ENCODE peak calls at places on chromosomes 3 and 15, in seven cellular contexts. One of them, this sample, is unnamed.

GRCh38 chr3:121493431-121493830 is 52.4 kb downstream of the POLQ start:
- DNase-seq in heart right ventricle: no peak
- DNase-seq in psoas muscle: no peak
- DNase-seq in K562: no peak
- DNase-seq in heart left ventricle: no peak
- DNase-seq in HAP-1: no peak
- DNase-seq in H9: no peak
- DNase-seq in this sample: no peak

GRCh38 chr3:138593488-138594149 is 441 bp downstream of the CEP70 start:
- DNase-seq in heart right ventricle: no peak
- DNase-seq in heart left ventricle: no peak
- DNase-seq in psoas muscle: no peak
- DNase-seq in HAP-1: peak; percentile 40
- DNase-seq in K562: no peak
- DNase-seq in H9: peak; percentile 34
- DNase-seq in this sample: no peak

GRCh38 chr15:63422891-63423290 is 41.2 kb upstream of the CA12 start:
- DNase-seq in H9: no peak
- DNase-seq in HAP-1: no peak
- DNase-seq in heart right ventricle: no peak
- DNase-seq in K562: no peak
- DNase-seq in heart left ventricle: no peak
- DNase-seq in psoas muscle: no peak
- DNase-seq in this sample: no peak

GRCh38 chr15:67085818-67086649 is 20.6 kb downstream of the SMAD3 start:
- DNase-seq in HAP-1: no peak
- DNase-seq in H9: no peak
- DNase-seq in psoas muscle: no peak
- DNase-seq in heart right ventricle: no peak
- DNase-seq in K562: no peak
- DNase-seq in heart left ventricle: no peak
- DNase-seq in this sample: no peak

GRCh38 chr3:26132942-26133341 is 343.1 kb downstream of the OXSM start:
- DNase-seq in K562: no peak
- DNase-seq in psoas muscle: no peak
- DNase-seq in H9: no peak
- DNase-seq in heart right ventricle: no peak
- DNase-seq in heart left ventricle: no peak
- DNase-seq in HAP-1: no peak
- DNase-seq in this sample: no peak

GRCh38 chr3:34364345-34364744 is 565.9 kb downstream of the PDCD6IP start:
- DNase-seq in K562: no peak
- DNase-seq in heart right ventricle: no peak
- DNase-seq in psoas muscle: no peak
- DNase-seq in heart left ventricle: no peak
- DNase-seq in H9: no peak
- DNase-seq in HAP-1: no peak
- DNase-seq in this sample: no peak

GRCh38 chr15:68407886-68408500 is 24.0 kb downstream of the ITGA11 start:
- DNase-seq in heart right ventricle: no peak
- DNase-seq in psoas muscle: no peak
- DNase-seq in K562: no peak
- DNase-seq in HAP-1: peak; percentile 8
- DNase-seq in H9: peak; percentile 27
- DNase-seq in heart left ventricle: no peak
- DNase-seq in this sample: no peak

GRCh38 chr15:67843571-67844387 is 3.9 kb upstream of the RNU6-1 start:
- DNase-seq in psoas muscle: no peak
- DNase-seq in H9: no peak
- DNase-seq in heart left ventricle: no peak
- DNase-seq in heart right ventricle: no peak
- DNase-seq in HAP-1: peak; percentile 83
- DNase-seq in K562: no peak
- DNase-seq in this sample: no peak

GRCh38 chr3:14976317-14976716 is 28.9 kb downstream of the NR2C2 start:
- DNase-seq in heart left ventricle: no peak
- DNase-seq in K562: no peak
- DNase-seq in psoas muscle: no peak
- DNase-seq in heart right ventricle: no peak
- DNase-seq in HAP-1: no peak
- DNase-seq in H9: no peak
- DNase-seq in this sample: no peak

GRCh38 chr3:10193692-10194327 is 29.1 kb downstream of the IRAK2 start:
- DNase-seq in heart right ventricle: no peak
- DNase-seq in psoas muscle: no peak
- DNase-seq in HAP-1: no peak
- DNase-seq in K562: peak; percentile 44
- DNase-seq in heart left ventricle: no peak
- DNase-seq in H9: no peak
- DNase-seq in this sample: no peak

GRCh38 chr3:10195692-10196091 is 31.0 kb downstream of the IRAK2 start:
- DNase-seq in H9: no peak
- DNase-seq in K562: peak; percentile 43
- DNase-seq in heart right ventricle: no peak
- DNase-seq in heart left ventricle: peak; percentile 57
- DNase-seq in psoas muscle: peak; percentile 68
- DNase-seq in HAP-1: no peak
- DNase-seq in this sample: no peak

GRCh38 chr3:10196389-10197052 is 31.8 kb downstream of the IRAK2 start:
- DNase-seq in psoas muscle: peak; percentile 70
- DNase-seq in H9: no peak
- DNase-seq in heart right ventricle: peak; percentile 37
- DNase-seq in HAP-1: no peak
- DNase-seq in heart left ventricle: peak; percentile 66
- DNase-seq in K562: peak; percentile 28
- DNase-seq in this sample: no peak

GRCh38 chr3:10192953-10193691 is 28.4 kb downstream of the IRAK2 start:
- DNase-seq in psoas muscle: no peak
- DNase-seq in K562: no peak
- DNase-seq in heart right ventricle: no peak
- DNase-seq in HAP-1: no peak
- DNase-seq in heart left ventricle: no peak
- DNase-seq in H9: peak; percentile 51
- DNase-seq in this sample: no peak

DNA sequence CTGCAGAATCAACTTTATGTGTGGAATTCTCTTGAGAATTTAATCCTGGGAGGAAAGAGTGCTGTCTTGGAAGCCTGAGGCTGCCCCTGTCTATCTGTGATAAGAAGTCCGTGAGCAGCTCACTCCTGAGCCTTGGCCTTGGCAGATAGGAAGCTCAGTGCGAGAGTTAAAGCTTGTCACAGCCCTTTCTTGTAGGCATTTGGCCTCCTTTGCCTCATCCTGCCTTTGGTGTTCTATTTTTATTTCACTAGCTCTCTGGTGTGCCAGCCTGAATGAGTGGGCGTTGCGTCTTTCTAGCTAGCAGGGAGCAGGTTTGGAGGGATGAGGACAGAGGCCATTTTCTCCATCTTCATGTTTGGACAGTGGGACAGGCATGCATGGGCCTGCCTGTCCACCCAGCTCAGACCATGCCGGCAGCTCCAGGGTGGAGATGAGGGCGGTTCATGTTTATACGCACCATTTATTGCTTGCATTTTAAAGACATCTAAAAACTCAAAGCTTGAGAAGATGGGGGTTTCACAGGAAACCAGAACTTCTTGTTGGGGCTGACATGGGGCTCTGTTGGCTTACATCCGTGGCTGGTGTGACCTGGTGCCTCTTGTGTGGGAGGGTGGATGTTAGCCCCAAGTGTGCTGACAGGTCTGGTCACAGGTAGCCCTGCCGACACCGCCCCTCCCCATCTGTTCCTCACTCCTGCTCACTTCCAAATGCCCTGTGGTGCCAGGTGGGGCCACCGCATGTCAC is 29.8 kb downstream of the IRAK2 start:
- DNase-seq in heart right ventricle: peak; percentile 28
- DNase-seq in psoas muscle: peak; percentile 68
- DNase-seq in K562: peak; percentile 70
- DNase-seq in HAP-1: no peak
- DNase-seq in H9: no peak
- DNase-seq in heart left ventricle: peak; percentile 61
- DNase-seq in this sample: peak; percentile 75
- H3K4me1 ChIP-seq in heart right ventricle: peaks cover 20% of the 10 kb centered on the region
- H3K4me1 ChIP-seq in psoas muscle: peaks cover 74% of the 10 kb centered on the region
- H3K4me1 ChIP-seq in K562: peaks cover 71% of the 10 kb centered on the region
- H3K4me1 ChIP-seq in HAP-1: no peaks in the 10 kb centered on the region
- H3K4me1 ChIP-seq in H9: peaks cover 7% of the 10 kb centered on the region
- H3K4me1 ChIP-seq in heart left ventricle: peaks cover 46% of the 10 kb centered on the region
- H3K4me1 ChIP-seq in this sample: peaks cover 34% of the 10 kb centered on the region

GRCh38 chr3:41966206-41966605 is 4.3 kb upstream of the ULK4 start:
- DNase-seq in HAP-1: no peak
- DNase-seq in heart left ventricle: no peak
- DNase-seq in psoas muscle: no peak
- DNase-seq in K562: no peak
- DNase-seq in H9: no peak
- DNase-seq in heart right ventricle: no peak
- DNase-seq in this sample: no peak
- H3K4me1 ChIP-seq in HAP-1: peaks cover 5% of the 10 kb centered on the region
- H3K4me1 ChIP-seq in heart left ventricle: no peaks in the 10 kb centered on the region
- H3K4me1 ChIP-seq in psoas muscle: peaks cover under 1% of the 10 kb centered on the region
- H3K4me1 ChIP-seq in K562: peaks cover 5% of the 10 kb centered on the region
- H3K4me1 ChIP-seq in H9: no peaks in the 10 kb centered on the region
- H3K4me1 ChIP-seq in heart right ventricle: no peaks in the 10 kb centered on the region
- H3K4me1 ChIP-seq in this sample: no peaks in the 10 kb centered on the region

DNA sequence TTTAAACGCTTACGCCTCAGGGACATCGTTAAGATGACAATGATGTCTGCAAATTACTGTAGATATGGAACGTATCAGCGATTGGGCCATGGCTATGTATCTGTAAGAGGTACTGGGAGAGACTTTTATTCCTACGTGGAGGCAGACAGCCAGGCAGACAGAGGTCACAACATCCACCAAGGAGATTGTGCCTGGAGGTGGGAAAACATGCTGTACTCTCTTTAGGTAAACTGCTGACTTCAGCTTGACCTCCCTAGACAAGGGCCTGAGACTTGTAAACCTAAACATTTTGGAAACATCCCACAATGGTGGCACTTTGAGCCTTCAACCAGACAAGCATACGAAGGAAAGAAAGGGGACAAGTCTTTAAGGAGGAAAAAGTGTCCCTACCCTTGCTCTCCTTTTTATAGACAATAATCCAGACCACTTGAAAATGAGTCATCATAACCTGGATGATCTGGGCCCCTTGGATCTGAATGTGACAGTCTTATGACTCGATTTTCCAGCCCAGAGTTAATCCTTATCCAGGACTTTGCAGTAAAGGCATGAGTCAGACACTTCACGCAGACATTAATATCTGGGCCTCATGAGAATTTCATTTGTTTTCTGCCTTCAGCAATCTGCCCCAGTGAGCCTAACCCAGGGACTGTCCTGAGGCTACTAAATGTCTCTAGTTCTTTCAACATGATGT is 6.7 kb upstream of the LDHAL6B start:
- DNase-seq in HAP-1: no peak
- DNase-seq in heart left ventricle: no peak
- DNase-seq in K562: no peak
- DNase-seq in psoas muscle: no peak
- DNase-seq in heart right ventricle: no peak
- DNase-seq in H9: no peak
- DNase-seq in this sample: no peak
- H3K4me1 ChIP-seq in HAP-1: peaks cover 3% of the 10 kb centered on the region
- H3K4me1 ChIP-seq in heart left ventricle: no peaks in the 10 kb centered on the region
- H3K4me1 ChIP-seq in K562: no peaks in the 10 kb centered on the region
- H3K4me1 ChIP-seq in psoas muscle: no peaks in the 10 kb centered on the region
- H3K4me1 ChIP-seq in heart right ventricle: no peaks in the 10 kb centered on the region
- H3K4me1 ChIP-seq in H9: no peaks in the 10 kb centered on the region
- H3K4me1 ChIP-seq in this sample: no peaks in the 10 kb centered on the region

GRCh38 chr3:45948881-45949280 is 5.6 kb downstream of the CXCR6 start:
- DNase-seq in H9: no peak
- DNase-seq in K562: no peak
- DNase-seq in heart right ventricle: no peak
- DNase-seq in psoas muscle: no peak
- DNase-seq in HAP-1: no peak
- DNase-seq in heart left ventricle: no peak
- DNase-seq in this sample: no peak

GRCh38 chr3:45946875-45947274 is 3.6 kb downstream of the CXCR6 start:
- DNase-seq in H9: no peak
- DNase-seq in heart left ventricle: no peak
- DNase-seq in HAP-1: no peak
- DNase-seq in heart right ventricle: no peak
- DNase-seq in K562: no peak
- DNase-seq in psoas muscle: no peak
- DNase-seq in this sample: no peak

GRCh38 chr3:45947361-45947760 is 4.1 kb downstream of the CXCR6 start:
- DNase-seq in psoas muscle: no peak
- DNase-seq in heart right ventricle: no peak
- DNase-seq in K562: no peak
- DNase-seq in HAP-1: no peak
- DNase-seq in H9: no peak
- DNase-seq in heart left ventricle: no peak
- DNase-seq in this sample: no peak

GRCh38 chr3:45949432-45949831 is 6.2 kb downstream of the CXCR6 start:
- DNase-seq in heart left ventricle: no peak
- DNase-seq in K562: no peak
- DNase-seq in psoas muscle: no peak
- DNase-seq in HAP-1: no peak
- DNase-seq in H9: no peak
- DNase-seq in heart right ventricle: no peak
- DNase-seq in this sample: no peak

DNA sequence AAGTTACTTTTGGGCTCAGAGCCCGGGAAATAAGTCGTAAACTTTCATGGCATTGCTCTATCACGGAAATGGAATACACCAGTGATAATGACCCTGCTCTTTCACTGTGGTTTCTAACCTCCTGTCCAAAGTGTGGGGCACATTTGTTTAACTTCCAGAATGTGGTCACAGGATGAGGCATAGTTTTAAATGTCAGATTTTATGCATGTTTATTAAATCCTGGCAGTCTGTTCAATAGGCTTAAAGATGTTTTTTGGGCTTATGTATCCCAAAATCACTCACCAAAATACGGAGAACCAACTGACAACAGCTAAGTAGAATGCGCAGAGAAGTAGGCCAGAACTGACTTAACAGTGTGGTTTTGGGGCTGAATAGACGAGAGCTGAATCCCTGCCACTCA is 5.1 kb downstream of the CXCR6 start:
- DNase-seq in HAP-1: no peak
- DNase-seq in psoas muscle: no peak
- DNase-seq in K562: no peak
- DNase-seq in heart right ventricle: no peak
- DNase-seq in heart left ventricle: no peak
- DNase-seq in H9: no peak
- DNase-seq in this sample: no peak
- H3K4me1 ChIP-seq in HAP-1: no peaks in the 10 kb centered on the region
- H3K4me1 ChIP-seq in psoas muscle: peaks cover 9% of the 10 kb centered on the region
- H3K4me1 ChIP-seq in K562: no peaks in the 10 kb centered on the region
- H3K4me1 ChIP-seq in heart right ventricle: no peaks in the 10 kb centered on the region
- H3K4me1 ChIP-seq in heart left ventricle: no peaks in the 10 kb centered on the region
- H3K4me1 ChIP-seq in H9: no peaks in the 10 kb centered on the region
- H3K4me1 ChIP-seq in this sample: no peaks in the 10 kb centered on the region

GRCh38 chr15:80490431-80490990 is 86.3 kb downstream of the ARNT2 start:
- DNase-seq in heart right ventricle: no peak
- DNase-seq in K562: no peak
- DNase-seq in heart left ventricle: no peak
- DNase-seq in HAP-1: no peak
- DNase-seq in psoas muscle: no peak
- DNase-seq in H9: no peak
- DNase-seq in this sample: no peak
- H3K4me1 ChIP-seq in heart right ventricle: peaks cover 3% of the 10 kb centered on the region
- H3K4me1 ChIP-seq in K562: no peaks in the 10 kb centered on the region
- H3K4me1 ChIP-seq in heart left ventricle: no peaks in the 10 kb centered on the region
- H3K4me1 ChIP-seq in HAP-1: no peaks in the 10 kb centered on the region
- H3K4me1 ChIP-seq in psoas muscle: no peaks in the 10 kb centered on the region
- H3K4me1 ChIP-seq in H9: peaks cover 4% of the 10 kb centered on the region
- H3K4me1 ChIP-seq in this sample: no peaks in the 10 kb centered on the region

This sample was measured in prostate gland.